ENCODE peak calls at places on chromosomes 2 and 18, in seven cellular contexts. G is posterior vena cava; E is naive thymus-derived CD4-positive, alpha-beta T cell; L is colonic mucosa; D is WTC11; P is activated T-helper 1 cell treated with Interleukin-2 at 50 U/mL for 16 hours; A is mucosa of gallbladder. X is an unnamed sample.

GRCh38 chr2:150023044-150023443 is 435.5 kb upstream of the MMADHC start:
- DNase-seq in G (no peak), E (no peak), L (no peak), D (no peak), P (no peak), A (no peak), X (no peak)

GRCh38 chr2:53505814-53506213 is 261.8 kb upstream of the CHAC2 start:
- DNase-seq in G (no peak), E (no peak), L (no peak), D (no peak), P (no peak), A (no peak), X (no peak)

GRCh38 chr2:128466377-128467175 is 147.9 kb upstream of the HS6ST1 start:
- DNase-seq in G (no peak), E (no peak), L (peak; percentile 6), D (no peak), P (no peak), A (peak; percentile 48), X (no peak)

GRCh38 chr2:119544075-119545031 is at the start of gene CFAP221:
- DNase-seq in G (peak; percentile 87), E (no peak), L (peak; percentile 81), D (peak; percentile 87), P (no peak), A (peak; percentile 65), X (no peak)

GRCh38 chr2:134337617-134338016 is 83.7 kb downstream of the MGAT5 start:
- DNase-seq in G (no peak), E (no peak), L (no peak), D (no peak), P (no peak), A (no peak), X (no peak)

GRCh38 chr2:215950009-215950408 is 63.3 kb downstream of the MREG start:
- DNase-seq in G (no peak), E (peak; percentile 4), L (no peak), D (no peak), P (no peak), A (no peak), X (no peak)

GRCh38 chr2:160214461-160215055 is 14.5 kb upstream of the ITGB6 start:
- DNase-seq in G (peak; percentile 76), E (no peak), L (no peak), D (no peak), P (no peak), A (peak; percentile 63), X (no peak)

GRCh38 chr2:152646264-152646663 is 71.0 kb downstream of the PRPF40A start:
- DNase-seq in G (no peak), E (no peak), L (no peak), D (no peak), P (no peak), A (no peak), X (no peak)

GRCh38 chr2:58133395-58133794 is 86.8 kb downstream of the VRK2 start:
- DNase-seq in G (no peak), E (no peak), L (no peak), D (no peak), P (no peak), A (no peak), X (no peak)

GRCh38 chr2:46388873-46389272 is 90.5 kb upstream of the TMEM247 start:
- DNase-seq in G (no peak), E (no peak), L (no peak), D (no peak), P (no peak), A (no peak), X (no peak)

GRCh38 chr18:7876354-7876753 is 309.2 kb downstream of the PTPRM start:
- DNase-seq in G (no peak), E (no peak), L (no peak), D (no peak), P (no peak), A (no peak), X (no peak)

GRCh38 chr2:1324884-1325283 is 88.4 kb upstream of the TPO start:
- DNase-seq in G (no peak), E (no peak), L (no peak), D (no peak), P (no peak), A (no peak), X (no peak)

GRCh38 chr2:179059026-179059680 is 9.2 kb upstream of the CCDC141 start:
- DNase-seq in G (no peak), E (no peak), L (no peak), D (no peak), P (no peak), A (no peak), X (no peak)

GRCh38 chr2:102809291-102810189 is 47.7 kb downstream of the TMEM182 start:
- DNase-seq in G (no peak), E (no peak), L (peak; percentile 18), D (no peak), P (no peak), A (no peak), X (no peak)

GRCh38 chr2:211455225-211455841 is 898.9 kb downstream of the CPS1 start:
- DNase-seq in G (no peak), E (no peak), L (peak; percentile 20), D (peak; percentile 45), P (no peak), A (peak; percentile 18), X (peak; percentile 37)